ENCODE peak calls at places on chromosome 18, in five cellular contexts. Q, S, Z, O and G are unnamed samples.

GRCh38 chr18:79429785-79430281 is 34.1 kb downstream of the NFATC1 start:
- DNase-seq in O (peak; percentile 25), Z (no peak), S (no peak), Q (no peak), G (no peak)

GRCh38 chr18:11246466-11246865 is 97.1 kb upstream of the PIEZO2 start:
- DNase-seq in Z (no peak), Q (peak; percentile 82), O (no peak), S (no peak), G (no peak)

GRCh38 chr18:56168049-56168781 is 470.2 kb downstream of the TXNL1 start:
- DNase-seq in Q (peak; percentile 61), S (no peak), O (no peak), Z (no peak), G (no peak)

GRCh38 chr18:28039078-28039477 is 137.9 kb downstream of the CDH2 start:
- DNase-seq in S (no peak), O (no peak), Q (peak; percentile 58), Z (no peak), G (no peak)

GRCh38 chr18:74498712-74499629 is 2.8 kb downstream of the CNDP2 start:
- DNase-seq in Q (peak; percentile 10), Z (peak; percentile 67), S (no peak), O (peak; percentile 31), G (peak; percentile 89)

GRCh38 chr18:27143580-27144287 is 41.4 kb downstream of the CHST9 start:
- DNase-seq in Q (no peak), O (no peak), S (no peak), Z (no peak), G (no peak)

GRCh38 chr18:23162473-23162872 is 27.2 kb downstream of the CABLES1 start:
- DNase-seq in Z (no peak), Q (no peak), S (no peak), O (no peak), G (no peak)

GRCh38 chr18:38241216-38241615 is 675.6 kb upstream of the CELF4 start:
- DNase-seq in S (no peak), O (no peak), Q (no peak), Z (no peak), G (no peak)

GRCh38 chr18:52602820-52603219 is 262.8 kb downstream of the DCC start:
- DNase-seq in Z (no peak), Q (no peak), S (no peak), O (no peak), G (no peak)

GRCh38 chr18:75280427-75281280 is 70.1 kb downstream of the TSHZ1 start:
- DNase-seq in Z (no peak), O (no peak), Q (peak; percentile 18), S (no peak), G (no peak)

GRCh38 chr18:13550446-13551304 is 175.7 kb downstream of the FAM210A start:
- DNase-seq in O (no peak), Z (no peak), S (no peak), Q (no peak), G (no peak)

GRCh38 chr18:35456181-35456850 is 41.4 kb downstream of the INO80C start:
- DNase-seq in Q (peak; percentile 49), O (no peak), Z (no peak), S (no peak), G (no peak)

GRCh38 chr18:51236225-51236624 is 38.7 kb upstream of the MEX3C start:
- DNase-seq in Z (no peak), Q (peak; percentile 41), O (peak; percentile 25), S (no peak), G (no peak)

GRCh38 chr18:39721712-39722111 is 2156.1 kb upstream of the CELF4 start:
- DNase-seq in O (no peak), Q (peak; percentile 11), Z (no peak), S (no peak), G (no peak)

GRCh38 chr18:50338122-50338521 is 36.7 kb upstream of the SKA1 start:
- DNase-seq in Z (no peak), Q (no peak), O (no peak), S (no peak), G (no peak)

GRCh38 chr18:64037812-64038414 is 68.0 kb downstream of the SERPINB8 start:
- DNase-seq in Z (no peak), O (peak; percentile 14), S (no peak), Q (peak; percentile 23), G (peak; percentile 49)

GRCh38 chr18:26383454-26384270 is 157.4 kb downstream of the TAF4B start:
- DNase-seq in Q (peak; percentile 73), S (peak; percentile 15), O (peak; percentile 58), Z (no peak), G (peak; percentile 70)

GRCh38 chr18:64449433-64449832 is 300.5 kb upstream of the LINC00305 start:
- DNase-seq in Q (no peak), S (no peak), Z (no peak), O (no peak), G (no peak)

GRCh38 chr18:52312321-52312720 is 27.7 kb upstream of the DCC start:
- DNase-seq in S (no peak), O (no peak), Z (no peak), Q (no peak), G (no peak)

GRCh38 chr18:44625367-44625766 is 55.3 kb upstream of the SETBP1 start:
- DNase-seq in Z (no peak), S (no peak), Q (no peak), O (no peak), G (no peak)

GRCh38 chr18:50297621-50298442 is 10.3 kb upstream of the CXXC1 start:
- DNase-seq in S (no peak), Q (peak; percentile 76), O (no peak), Z (no peak), G (peak; percentile 91)

GRCh38 chr18:26317353-26317865 is 91.2 kb downstream of the TAF4B start:
- DNase-seq in S (no peak), Z (no peak), O (no peak), Q (peak; percentile 21), G (no peak)

GRCh38 chr18:49866680-49867079 is 53.3 kb upstream of the ACAA2 start:
- DNase-seq in O (no peak), S (no peak), Q (no peak), Z (no peak), G (no peak)

GRCh38 chr18:58823385-58823784 is 41.3 kb upstream of the ZNF532 start:
- DNase-seq in O (no peak), S (no peak), Z (no peak), Q (no peak), G (peak; percentile 5)

GRCh38 chr18:4074647-4075046 is 380.5 kb downstream of the DLGAP1 start:
- DNase-seq in Z (no peak), O (no peak), Q (peak; percentile 2), S (no peak), G (no peak)

GRCh38 chr18:24930974-24931373 is 421.0 kb downstream of the ZNF521 start:
- DNase-seq in Q (no peak), Z (no peak), O (no peak), S (no peak), G (no peak)
- TF ChIP-seq CTCF in Q (no peak), Z (no peak), O (no peak), S (no peak), G (no peak)

GRCh38 chr18:48776161-48776555 is 174.6 kb downstream of the SMAD7 start:
- DNase-seq in Z (no peak), S (no peak), Q (no peak), O (no peak), G (no peak)
- TF ChIP-seq CTCF in Z (no peak), S (no peak), Q (no peak), O (no peak), G (no peak)

GRCh38 chr18:21499997-21500396 is 100.5 kb downstream of the ESCO1 start:
- DNase-seq in O (no peak), Z (no peak), S (no peak), Q (no peak), G (no peak)
- TF ChIP-seq CTCF in O (no peak), Z (no peak), S (no peak), Q (no peak), G (no peak)

GRCh38 chr18:34153711-34154110 is 71.0 kb downstream of the NOL4 start:
- DNase-seq in Q (peak; percentile 32), S (peak; percentile 5), Z (no peak), O (no peak), G (peak; percentile 60)

GRCh38 chr18:34159691-34160185 is 65.0 kb downstream of the NOL4 start:
- DNase-seq in O (no peak), S (no peak), Q (no peak), Z (no peak), G (no peak)

DNA sequence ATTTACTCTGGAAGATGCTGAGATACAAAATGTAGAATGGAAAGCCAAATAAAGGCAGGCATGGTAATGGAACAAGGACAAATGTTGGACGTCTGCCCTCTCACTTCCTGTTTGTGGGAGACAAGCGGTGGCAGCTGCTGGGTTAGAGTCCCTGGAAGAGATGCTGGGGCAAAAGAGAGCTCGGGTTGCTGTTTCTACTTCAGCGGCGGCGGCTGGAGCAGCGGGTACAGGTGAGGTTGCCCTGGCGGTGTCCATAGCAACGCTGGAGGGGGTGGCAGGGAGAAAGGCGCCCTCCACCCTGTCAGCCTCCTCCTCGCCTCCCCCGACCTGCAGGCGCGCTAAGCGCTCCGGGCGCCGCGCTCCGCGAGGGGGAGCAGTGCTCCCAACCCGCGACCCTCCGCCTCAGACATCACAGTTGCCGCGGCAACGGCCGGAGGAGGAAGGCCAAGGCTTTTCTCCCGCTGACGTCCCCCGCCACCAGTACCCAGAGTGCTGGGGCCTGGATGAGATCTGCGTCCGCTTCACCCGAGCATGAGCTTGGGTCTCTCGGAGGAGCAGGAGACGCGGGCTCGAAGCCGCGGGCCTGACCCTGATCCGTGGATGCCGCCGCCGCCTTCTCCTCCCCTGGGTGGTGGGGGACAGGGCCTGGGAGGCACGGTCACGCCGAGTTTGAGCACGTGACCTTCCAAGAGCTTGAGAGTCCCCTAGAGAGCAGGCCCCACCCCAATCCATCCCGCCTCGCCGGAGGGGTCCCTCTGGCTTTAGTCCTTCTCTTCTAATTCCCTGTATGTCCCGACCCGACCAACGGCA is 65.6 kb downstream of the NOL4 start:
- DNase-seq in Z (peak; percentile 64), S (no peak), Q (peak; percentile 5), O (no peak), G (peak; percentile 37)
- TF ChIP-seq CTCF in Z (no peak), S (no peak), Q (no peak), O (no peak), G (peak; percentile 22)